ENCODE peak calls at places on chromosomes 16 and 17, in seven cellular contexts. B is kidney, V is mucosa of descending colon, W is A549, O is upper lobe of right lung, J is Caco-2, H is dorsolateral prefrontal cortex. Z is an unnamed sample.
A peak's percentile ranks its signal among the peaks of the same experiment; 100 is the strongest.

GRCh38 chr16:1530349-1530882 is 3.0 kb upstream of the TMEM204 start:
- DNase-seq in B (no peak), V (no peak), W (no peak), O (no peak), J (no peak), H (no peak), Z (no peak)

GRCh38 chr17:70629902-70630301 is 460.6 kb downstream of the KCNJ2 start:
- DNase-seq in B (no peak), V (no peak), W (peak; percentile 24), O (no peak), J (no peak), H (no peak), Z (no peak)

GRCh38 chr17:79340286-79340685 is 265.7 kb downstream of the ENGASE start:
- DNase-seq in B (peak; percentile 40), V (no peak), W (no peak), O (no peak), J (no peak), H (no peak), Z (no peak)

GRCh38 chr16:77723108-77723514 is 797 bp downstream of the NUDT7 start:
- DNase-seq in B (no peak), V (no peak), W (no peak), O (no peak), J (no peak), H (no peak), Z (no peak)

GRCh38 chr17:798246-798645 is 16.1 kb downstream of the MRM3 start:
- DNase-seq in B (no peak), V (no peak), W (no peak), O (no peak), J (no peak), H (no peak), Z (peak; percentile 35)

GRCh38 chr17:19705771-19706770 is 10.3 kb downstream of the SLC47A2 start:
- DNase-seq in B (no peak), V (no peak), W (no peak), O (no peak), J (no peak), H (peak; percentile 54), Z (peak; percentile 75)

GRCh38 chr16:83698964-83699363 is 108.8 kb upstream of the HSBP1 start:
- DNase-seq in B (no peak), V (no peak), W (no peak), O (no peak), J (no peak), H (no peak), Z (no peak)

GRCh38 chr17:80233202-80233601 is 13.0 kb downstream of the SLC26A11 start:
- DNase-seq in B (no peak), V (no peak), W (no peak), O (no peak), J (no peak), H (no peak), Z (no peak)

GRCh38 chr16:4200000-4200780 is 41.7 kb downstream of the SRL start:
- DNase-seq in B (peak; percentile 82), V (peak; percentile 89), W (peak; percentile 74), O (peak; percentile 89), J (peak; percentile 73), H (no peak), Z (peak; percentile 72)

GRCh38 chr17:54754560-54754959 is 146.1 kb upstream of the TOM1L1 start:
- DNase-seq in B (no peak), V (no peak), W (no peak), O (no peak), J (no peak), H (no peak), Z (peak; percentile 56)

GRCh38 chr17:49985310-49985990 is 9.6 kb downstream of the DLX3 start:
- DNase-seq in B (peak; percentile 16), V (no peak), W (no peak), O (no peak), J (peak; percentile 39), H (no peak), Z (peak; percentile 16)

GRCh38 chr16:702341-702740 is 3.3 kb downstream of the FBXL16 start:
- DNase-seq in B (no peak), V (no peak), W (no peak), O (no peak), J (no peak), H (no peak), Z (no peak)

GRCh38 chr16:47581114-47581513 is 120.0 kb downstream of the PHKB start:
- DNase-seq in B (no peak), V (no peak), W (no peak), O (no peak), J (no peak), H (no peak), Z (peak; percentile 16)

GRCh38 chr17:59490259-59490658 is 75.2 kb upstream of the DHX40 start:
- DNase-seq in B (no peak), V (no peak), W (no peak), O (no peak), J (no peak), H (no peak), Z (no peak)

GRCh38 chr16:86806838-86807351 is 228.5 kb downstream of the FOXL1 start:
- DNase-seq in B (no peak), V (no peak), W (no peak), O (no peak), J (no peak), H (no peak), Z (peak; percentile 77)

GRCh38 chr17:50353600-50354195 is 7.8 kb downstream of the XYLT2 start:
- DNase-seq in B (peak; percentile 65), V (peak; percentile 18), W (no peak), O (peak; percentile 62), J (peak; percentile 41), H (peak; percentile 22), Z (peak; percentile 48)

GRCh38 chr16:87681990-87682570 is 79.8 kb downstream of the JPH3 start:
- DNase-seq in B (no peak), V (no peak), W (peak; percentile 46), O (no peak), J (no peak), H (no peak), Z (peak; percentile 94)

GRCh38 chr17:45246861-45247428 is 14.9 kb downstream of the SPATA32 start:
- DNase-seq in B (no peak), V (peak; percentile 63), W (peak; percentile 74), O (peak; percentile 71), J (no peak), H (no peak), Z (peak; percentile 96)

GRCh38 chr16:54212893-54213292 is 73.7 kb downstream of the IRX3 start:
- DNase-seq in B (no peak), V (no peak), W (no peak), O (no peak), J (no peak), H (no peak), Z (no peak)

GRCh38 chr16:81121474-81121990 is 25.3 kb upstream of the GCSH start:
- DNase-seq in B (no peak), V (no peak), W (no peak), O (no peak), J (no peak), H (no peak), Z (no peak)

GRCh38 chr17:259341-259976 is 78.0 kb upstream of the DOC2B start:
- DNase-seq in B (peak; percentile 35), V (no peak), W (no peak), O (peak; percentile 43), J (peak; percentile 17), H (no peak), Z (peak; percentile 85)

GRCh38 chr17:30113213-30113612 is 3.4 kb upstream of the NSRP1 start:
- DNase-seq in B (no peak), V (peak; percentile 70), W (no peak), O (no peak), J (no peak), H (no peak), Z (no peak)

GRCh38 chr16:67387479-67388079 is 5.7 kb downstream of the TPPP3 start:
- DNase-seq in B (no peak), V (no peak), W (no peak), O (peak; percentile 20), J (no peak), H (no peak), Z (peak; percentile 50)

GRCh38 chr16:67389911-67390815 is 3.1 kb downstream of the TPPP3 start:
- DNase-seq in B (no peak), V (no peak), W (no peak), O (peak; percentile 80), J (no peak), H (peak; percentile 62), Z (peak; percentile 23)

GRCh38 chr16:67388591-67388990 is 4.7 kb downstream of the TPPP3 start:
- DNase-seq in B (peak; percentile 21), V (no peak), W (no peak), O (peak; percentile 36), J (no peak), H (no peak), Z (no peak)

GRCh38 chr16:67386861-67387455 is 6.3 kb downstream of the TPPP3 start:
- DNase-seq in B (no peak), V (no peak), W (no peak), O (peak; percentile 33), J (no peak), H (no peak), Z (peak; percentile 36)

GRCh38 chr16:67388191-67388590 is 5.1 kb downstream of the TPPP3 start:
- DNase-seq in B (no peak), V (no peak), W (no peak), O (peak; percentile 45), J (no peak), H (no peak), Z (peak; percentile 38)
- H3K4me3 ChIP-seq in B (no peak overlapping the region), V (no peak overlapping the region), W (no peak overlapping the region), O (no peak overlapping the region), J (no peak overlapping the region), H (no peak overlapping the region), Z (no peak overlapping the region)

DNA sequence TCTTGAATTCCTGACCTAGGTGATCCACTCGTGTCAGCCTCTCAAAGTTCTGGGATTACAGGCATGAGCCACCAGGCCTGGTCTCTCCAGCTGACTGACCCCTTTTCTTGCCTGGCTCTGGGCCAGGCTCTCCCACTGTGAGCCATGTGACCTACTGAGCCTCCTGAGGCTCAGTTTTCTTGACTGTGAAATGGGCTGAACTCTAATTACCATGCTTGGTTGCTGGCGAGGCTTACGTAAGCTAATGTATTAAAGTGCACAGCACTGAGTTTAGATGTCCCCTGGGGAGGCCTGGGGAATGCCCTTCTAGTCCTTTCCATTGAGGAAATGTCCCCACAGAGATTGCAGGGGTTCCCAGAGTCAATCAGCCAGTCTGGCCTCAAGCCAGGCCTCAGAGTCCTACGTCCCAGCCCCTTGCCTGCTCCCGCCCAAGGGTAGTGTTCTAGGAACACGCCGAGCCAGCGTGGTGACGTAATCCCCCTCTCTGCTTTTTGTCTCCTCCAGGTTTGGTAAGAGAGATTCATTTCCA is 45.8 kb upstream of the LGALS9 start:
- DNase-seq in B (no peak), V (no peak), W (no peak), O (no peak), J (peak; percentile 40), H (no peak), Z (no peak)
- H3K4me3 ChIP-seq in B (no peak overlapping the region), V (no peak overlapping the region), W (no peak overlapping the region), O (no peak overlapping the region), J (no peak overlapping the region), H (no peak overlapping the region), Z (no peak overlapping the region)

DNA sequence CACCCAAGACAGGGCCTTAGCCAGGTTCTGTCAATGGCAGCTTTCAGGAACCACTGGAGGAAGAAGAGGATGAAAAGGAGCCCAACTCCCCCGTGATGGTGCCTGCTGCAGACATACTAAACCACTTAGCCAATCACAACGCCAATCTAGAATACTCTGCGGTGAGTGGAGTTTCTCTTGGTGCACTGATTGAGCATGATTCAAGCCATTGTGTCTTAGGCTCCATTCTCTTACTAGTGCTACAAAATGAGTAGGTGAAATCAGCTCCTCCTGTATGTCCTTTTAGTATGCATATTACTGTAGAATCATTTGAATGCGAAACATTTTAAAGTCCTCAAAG is 1.4 kb downstream of the SETD6 start:
- DNase-seq in B (no peak), V (no peak), W (no peak), O (no peak), J (no peak), H (no peak), Z (no peak)
- H3K4me3 ChIP-seq in B (no peak overlapping the region), V (no peak overlapping the region), W (no peak overlapping the region), O (peak overlapping the region; percentile 96), J (peak overlapping the region; percentile 88), H (peak overlapping the region; percentile 91), Z (no peak overlapping the region)

GRCh38 chr17:43732961-43733360 is 25.6 kb downstream of the SOST start:
- DNase-seq in B (no peak), V (no peak), W (no peak), O (no peak), J (no peak), H (no peak), Z (no peak)
- H3K4me3 ChIP-seq in B (no peak overlapping the region), V (no peak overlapping the region), W (no peak overlapping the region), O (no peak overlapping the region), J (no peak overlapping the region), H (no peak overlapping the region), Z (no peak overlapping the region)

Z was measured in H7.